ENCODE peak calls at places on chromosomes 13 and 19, in ten cellular contexts. One of them, this sample, is unnamed.

GRCh38 chr19:53466726-53467125 is 807 bp upstream of the ZNF813 start:
- DNase-seq in AG09319: no peak
- DNase-seq in COR-L47: no peak
- DNase-seq in anterior cingulate cortex: no peak
- DNase-seq in activated naive CD8-positive, alpha-beta T cell treated with anti-CD3 and anti-CD28 coated beads for 36 hours: no peak
- DNase-seq in cardiac muscle cell: no peak
- DNase-seq in uterus: no peak
- DNase-seq in heart right ventricle: no peak
- DNase-seq in RCC 7860: no peak
- DNase-seq in stimulated activated CD8-positive, alpha-beta memory T cell treated with anti-CD3 and anti-CD28 coated beads, Interleukin-2, amount 100 ng/mL, for 1 hour: no peak
- DNase-seq in this sample: no peak

GRCh38 chr13:84927442-84928169 is 871.6 kb downstream of the SLITRK6 start:
- DNase-seq in anterior cingulate cortex: no peak
- DNase-seq in AG09319: no peak
- DNase-seq in heart right ventricle: no peak
- DNase-seq in cardiac muscle cell: no peak
- DNase-seq in uterus: no peak
- DNase-seq in RCC 7860: no peak
- DNase-seq in stimulated activated CD8-positive, alpha-beta memory T cell treated with anti-CD3 and anti-CD28 coated beads, Interleukin-2, amount 100 ng/mL, for 1 hour: no peak
- DNase-seq in COR-L47: no peak
- DNase-seq in activated naive CD8-positive, alpha-beta T cell treated with anti-CD3 and anti-CD28 coated beads for 36 hours: no peak
- DNase-seq in this sample: no peak

GRCh38 chr19:42199440-42200115 is 17.9 kb downstream of the DEDD2 start:
- DNase-seq in anterior cingulate cortex: no peak
- DNase-seq in cardiac muscle cell: no peak
- DNase-seq in AG09319: no peak
- DNase-seq in uterus: no peak
- DNase-seq in stimulated activated CD8-positive, alpha-beta memory T cell treated with anti-CD3 and anti-CD28 coated beads, Interleukin-2, amount 100 ng/mL, for 1 hour: peak
- DNase-seq in COR-L47: no peak
- DNase-seq in heart right ventricle: peak
- DNase-seq in activated naive CD8-positive, alpha-beta T cell treated with anti-CD3 and anti-CD28 coated beads for 36 hours: peak
- DNase-seq in RCC 7860: no peak
- DNase-seq in this sample: peak

GRCh38 chr13:113622791-113623490 is 35.1 kb downstream of the ATP4B start:
- DNase-seq in activated naive CD8-positive, alpha-beta T cell treated with anti-CD3 and anti-CD28 coated beads for 36 hours: no peak
- DNase-seq in RCC 7860: no peak
- DNase-seq in AG09319: no peak
- DNase-seq in cardiac muscle cell: no peak
- DNase-seq in COR-L47: no peak
- DNase-seq in anterior cingulate cortex: no peak
- DNase-seq in stimulated activated CD8-positive, alpha-beta memory T cell treated with anti-CD3 and anti-CD28 coated beads, Interleukin-2, amount 100 ng/mL, for 1 hour: no peak
- DNase-seq in uterus: no peak
- DNase-seq in heart right ventricle: no peak
- DNase-seq in this sample: no peak

GRCh38 chr19:10921199-10921879 is 7.1 kb downstream of the YIPF2 start:
- DNase-seq in heart right ventricle: no peak
- DNase-seq in anterior cingulate cortex: peak
- DNase-seq in COR-L47: no peak
- DNase-seq in uterus: no peak
- DNase-seq in RCC 7860: no peak
- DNase-seq in cardiac muscle cell: no peak
- DNase-seq in stimulated activated CD8-positive, alpha-beta memory T cell treated with anti-CD3 and anti-CD28 coated beads, Interleukin-2, amount 100 ng/mL, for 1 hour: no peak
- DNase-seq in AG09319: no peak
- DNase-seq in activated naive CD8-positive, alpha-beta T cell treated with anti-CD3 and anti-CD28 coated beads for 36 hours: no peak
- DNase-seq in this sample: no peak

GRCh38 chr13:75417006-75417384 is 65.0 kb downstream of the TBC1D4 start:
- DNase-seq in activated naive CD8-positive, alpha-beta T cell treated with anti-CD3 and anti-CD28 coated beads for 36 hours: no peak
- DNase-seq in uterus: no peak
- DNase-seq in AG09319: no peak
- DNase-seq in cardiac muscle cell: no peak
- DNase-seq in heart right ventricle: no peak
- DNase-seq in anterior cingulate cortex: no peak
- DNase-seq in stimulated activated CD8-positive, alpha-beta memory T cell treated with anti-CD3 and anti-CD28 coated beads, Interleukin-2, amount 100 ng/mL, for 1 hour: no peak
- DNase-seq in COR-L47: no peak
- DNase-seq in RCC 7860: no peak
- DNase-seq in this sample: no peak

GRCh38 chr19:47490847-47491246 is 6.8 kb upstream of the KPTN start:
- DNase-seq in activated naive CD8-positive, alpha-beta T cell treated with anti-CD3 and anti-CD28 coated beads for 36 hours: no peak
- DNase-seq in heart right ventricle: no peak
- DNase-seq in AG09319: no peak
- DNase-seq in RCC 7860: no peak
- DNase-seq in anterior cingulate cortex: no peak
- DNase-seq in cardiac muscle cell: no peak
- DNase-seq in stimulated activated CD8-positive, alpha-beta memory T cell treated with anti-CD3 and anti-CD28 coated beads, Interleukin-2, amount 100 ng/mL, for 1 hour: no peak
- DNase-seq in uterus: no peak
- DNase-seq in COR-L47: no peak
- DNase-seq in this sample: no peak

GRCh38 chr13:112545866-112546265 is 42.1 kb downstream of the TUBGCP3 start:
- DNase-seq in COR-L47: no peak
- DNase-seq in AG09319: peak
- DNase-seq in activated naive CD8-positive, alpha-beta T cell treated with anti-CD3 and anti-CD28 coated beads for 36 hours: no peak
- DNase-seq in RCC 7860: no peak
- DNase-seq in cardiac muscle cell: no peak
- DNase-seq in heart right ventricle: no peak
- DNase-seq in uterus: no peak
- DNase-seq in anterior cingulate cortex: no peak
- DNase-seq in stimulated activated CD8-positive, alpha-beta memory T cell treated with anti-CD3 and anti-CD28 coated beads, Interleukin-2, amount 100 ng/mL, for 1 hour: no peak
- DNase-seq in this sample: no peak

GRCh38 chr19:18437481-18438330 is at the start of gene ISYNA1:
- DNase-seq in cardiac muscle cell: peak
- DNase-seq in RCC 7860: no peak
- DNase-seq in COR-L47: peak
- DNase-seq in AG09319: no peak
- DNase-seq in heart right ventricle: peak
- DNase-seq in stimulated activated CD8-positive, alpha-beta memory T cell treated with anti-CD3 and anti-CD28 coated beads, Interleukin-2, amount 100 ng/mL, for 1 hour: no peak
- DNase-seq in activated naive CD8-positive, alpha-beta T cell treated with anti-CD3 and anti-CD28 coated beads for 36 hours: peak
- DNase-seq in uterus: peak
- DNase-seq in anterior cingulate cortex: no peak
- DNase-seq in this sample: peak

GRCh38 chr13:20425819-20426219 is 99.8 kb downstream of the CRYL1 start:
- DNase-seq in RCC 7860: peak
- DNase-seq in stimulated activated CD8-positive, alpha-beta memory T cell treated with anti-CD3 and anti-CD28 coated beads, Interleukin-2, amount 100 ng/mL, for 1 hour: no peak
- DNase-seq in activated naive CD8-positive, alpha-beta T cell treated with anti-CD3 and anti-CD28 coated beads for 36 hours: no peak
- DNase-seq in COR-L47: no peak
- DNase-seq in anterior cingulate cortex: no peak
- DNase-seq in uterus: no peak
- DNase-seq in cardiac muscle cell: no peak
- DNase-seq in AG09319: no peak
- DNase-seq in heart right ventricle: no peak
- DNase-seq in this sample: no peak

GRCh38 chr13:45510671-45511070 is 45.9 kb downstream of the COG3 start:
- DNase-seq in heart right ventricle: no peak
- DNase-seq in stimulated activated CD8-positive, alpha-beta memory T cell treated with anti-CD3 and anti-CD28 coated beads, Interleukin-2, amount 100 ng/mL, for 1 hour: no peak
- DNase-seq in AG09319: no peak
- DNase-seq in activated naive CD8-positive, alpha-beta T cell treated with anti-CD3 and anti-CD28 coated beads for 36 hours: no peak
- DNase-seq in uterus: no peak
- DNase-seq in anterior cingulate cortex: no peak
- DNase-seq in cardiac muscle cell: no peak
- DNase-seq in COR-L47: no peak
- DNase-seq in RCC 7860: no peak
- DNase-seq in this sample: no peak

GRCh38 chr19:28582807-28583206 is 630.1 kb downstream of the UQCRFS1 start:
- DNase-seq in cardiac muscle cell: no peak
- DNase-seq in uterus: no peak
- DNase-seq in activated naive CD8-positive, alpha-beta T cell treated with anti-CD3 and anti-CD28 coated beads for 36 hours: no peak
- DNase-seq in anterior cingulate cortex: no peak
- DNase-seq in COR-L47: no peak
- DNase-seq in stimulated activated CD8-positive, alpha-beta memory T cell treated with anti-CD3 and anti-CD28 coated beads, Interleukin-2, amount 100 ng/mL, for 1 hour: no peak
- DNase-seq in heart right ventricle: no peak
- DNase-seq in AG09319: no peak
- DNase-seq in RCC 7860: no peak
- DNase-seq in this sample: no peak

GRCh38 chr13:101554420-101555125 is 102.1 kb downstream of the ITGBL1 start:
- DNase-seq in uterus: no peak
- DNase-seq in activated naive CD8-positive, alpha-beta T cell treated with anti-CD3 and anti-CD28 coated beads for 36 hours: no peak
- DNase-seq in AG09319: no peak
- DNase-seq in RCC 7860: no peak
- DNase-seq in cardiac muscle cell: no peak
- DNase-seq in stimulated activated CD8-positive, alpha-beta memory T cell treated with anti-CD3 and anti-CD28 coated beads, Interleukin-2, amount 100 ng/mL, for 1 hour: no peak
- DNase-seq in COR-L47: no peak
- DNase-seq in anterior cingulate cortex: no peak
- DNase-seq in heart right ventricle: no peak
- DNase-seq in this sample: no peak

GRCh38 chr13:27038323-27038722 is 133.3 kb downstream of the USP12 start:
- DNase-seq in heart right ventricle: no peak
- DNase-seq in cardiac muscle cell: no peak
- DNase-seq in COR-L47: no peak
- DNase-seq in stimulated activated CD8-positive, alpha-beta memory T cell treated with anti-CD3 and anti-CD28 coated beads, Interleukin-2, amount 100 ng/mL, for 1 hour: no peak
- DNase-seq in RCC 7860: peak
- DNase-seq in uterus: no peak
- DNase-seq in activated naive CD8-positive, alpha-beta T cell treated with anti-CD3 and anti-CD28 coated beads for 36 hours: no peak
- DNase-seq in AG09319: no peak
- DNase-seq in anterior cingulate cortex: no peak
- DNase-seq in this sample: no peak

GRCh38 chr19:29988351-29988750 is 46.3 kb downstream of the URI1 start:
- DNase-seq in cardiac muscle cell: no peak
- DNase-seq in RCC 7860: no peak
- DNase-seq in anterior cingulate cortex: no peak
- DNase-seq in stimulated activated CD8-positive, alpha-beta memory T cell treated with anti-CD3 and anti-CD28 coated beads, Interleukin-2, amount 100 ng/mL, for 1 hour: no peak
- DNase-seq in heart right ventricle: no peak
- DNase-seq in uterus: no peak
- DNase-seq in COR-L47: no peak
- DNase-seq in AG09319: no peak
- DNase-seq in activated naive CD8-positive, alpha-beta T cell treated with anti-CD3 and anti-CD28 coated beads for 36 hours: no peak
- DNase-seq in this sample: no peak

GRCh38 chr13:28493740-28494536 is 990 bp downstream of the FLT1 start:
- DNase-seq in heart right ventricle: peak
- DNase-seq in stimulated activated CD8-positive, alpha-beta memory T cell treated with anti-CD3 and anti-CD28 coated beads, Interleukin-2, amount 100 ng/mL, for 1 hour: no peak
- DNase-seq in AG09319: no peak
- DNase-seq in RCC 7860: no peak
- DNase-seq in activated naive CD8-positive, alpha-beta T cell treated with anti-CD3 and anti-CD28 coated beads for 36 hours: peak
- DNase-seq in cardiac muscle cell: peak
- DNase-seq in COR-L47: no peak
- DNase-seq in anterior cingulate cortex: no peak
- DNase-seq in uterus: no peak
- DNase-seq in this sample: no peak

GRCh38 chr19:21559444-21559843 is 54.0 kb downstream of the ZNF429 start:
- DNase-seq in uterus: no peak
- DNase-seq in RCC 7860: no peak
- DNase-seq in COR-L47: no peak
- DNase-seq in stimulated activated CD8-positive, alpha-beta memory T cell treated with anti-CD3 and anti-CD28 coated beads, Interleukin-2, amount 100 ng/mL, for 1 hour: no peak
- DNase-seq in anterior cingulate cortex: no peak
- DNase-seq in cardiac muscle cell: no peak
- DNase-seq in activated naive CD8-positive, alpha-beta T cell treated with anti-CD3 and anti-CD28 coated beads for 36 hours: no peak
- DNase-seq in AG09319: no peak
- DNase-seq in heart right ventricle: no peak
- DNase-seq in this sample: no peak

GRCh38 chr13:100497394-100497793 is 91.2 kb downstream of the GGACT start:
- DNase-seq in stimulated activated CD8-positive, alpha-beta memory T cell treated with anti-CD3 and anti-CD28 coated beads, Interleukin-2, amount 100 ng/mL, for 1 hour: no peak
- DNase-seq in activated naive CD8-positive, alpha-beta T cell treated with anti-CD3 and anti-CD28 coated beads for 36 hours: no peak
- DNase-seq in anterior cingulate cortex: no peak
- DNase-seq in uterus: no peak
- DNase-seq in cardiac muscle cell: no peak
- DNase-seq in AG09319: no peak
- DNase-seq in COR-L47: no peak
- DNase-seq in heart right ventricle: no peak
- DNase-seq in RCC 7860: peak
- DNase-seq in this sample: no peak

GRCh38 chr19:31419871-31420430 is 70.7 kb upstream of the TSHZ3 start:
- DNase-seq in cardiac muscle cell: no peak
- DNase-seq in COR-L47: no peak
- DNase-seq in anterior cingulate cortex: no peak
- DNase-seq in stimulated activated CD8-positive, alpha-beta memory T cell treated with anti-CD3 and anti-CD28 coated beads, Interleukin-2, amount 100 ng/mL, for 1 hour: no peak
- DNase-seq in activated naive CD8-positive, alpha-beta T cell treated with anti-CD3 and anti-CD28 coated beads for 36 hours: no peak
- DNase-seq in AG09319: no peak
- DNase-seq in heart right ventricle: no peak
- DNase-seq in uterus: no peak
- DNase-seq in RCC 7860: no peak
- DNase-seq in this sample: no peak

GRCh38 chr13:41402695-41403511 is 54.4 kb upstream of the RGCC start:
- DNase-seq in stimulated activated CD8-positive, alpha-beta memory T cell treated with anti-CD3 and anti-CD28 coated beads, Interleukin-2, amount 100 ng/mL, for 1 hour: no peak
- DNase-seq in COR-L47: no peak
- DNase-seq in activated naive CD8-positive, alpha-beta T cell treated with anti-CD3 and anti-CD28 coated beads for 36 hours: no peak
- DNase-seq in uterus: no peak
- DNase-seq in anterior cingulate cortex: no peak
- DNase-seq in AG09319: no peak
- DNase-seq in RCC 7860: no peak
- DNase-seq in heart right ventricle: no peak
- DNase-seq in cardiac muscle cell: peak
- DNase-seq in this sample: no peak

GRCh38 chr13:113461022-113461751 is 7.9 kb upstream of the ADPRHL1 start:
- DNase-seq in COR-L47: no peak
- DNase-seq in stimulated activated CD8-positive, alpha-beta memory T cell treated with anti-CD3 and anti-CD28 coated beads, Interleukin-2, amount 100 ng/mL, for 1 hour: no peak
- DNase-seq in uterus: no peak
- DNase-seq in AG09319: no peak
- DNase-seq in RCC 7860: no peak
- DNase-seq in activated naive CD8-positive, alpha-beta T cell treated with anti-CD3 and anti-CD28 coated beads for 36 hours: no peak
- DNase-seq in cardiac muscle cell: no peak
- DNase-seq in heart right ventricle: no peak
- DNase-seq in anterior cingulate cortex: no peak
- DNase-seq in this sample: no peak

GRCh38 chr13:51832471-51833152 is 12.4 kb downstream of the TMEM272 start:
- DNase-seq in stimulated activated CD8-positive, alpha-beta memory T cell treated with anti-CD3 and anti-CD28 coated beads, Interleukin-2, amount 100 ng/mL, for 1 hour: peak
- DNase-seq in AG09319: no peak
- DNase-seq in uterus: no peak
- DNase-seq in COR-L47: no peak
- DNase-seq in cardiac muscle cell: peak
- DNase-seq in activated naive CD8-positive, alpha-beta T cell treated with anti-CD3 and anti-CD28 coated beads for 36 hours: no peak
- DNase-seq in RCC 7860: no peak
- DNase-seq in heart right ventricle: peak
- DNase-seq in anterior cingulate cortex: peak
- DNase-seq in this sample: no peak

GRCh38 chr13:31060655-31061054 is 101.0 kb downstream of the HSPH1 start:
- DNase-seq in AG09319: no peak
- DNase-seq in uterus: no peak
- DNase-seq in cardiac muscle cell: no peak
- DNase-seq in heart right ventricle: no peak
- DNase-seq in COR-L47: no peak
- DNase-seq in anterior cingulate cortex: no peak
- DNase-seq in RCC 7860: no peak
- DNase-seq in activated naive CD8-positive, alpha-beta T cell treated with anti-CD3 and anti-CD28 coated beads for 36 hours: no peak
- DNase-seq in stimulated activated CD8-positive, alpha-beta memory T cell treated with anti-CD3 and anti-CD28 coated beads, Interleukin-2, amount 100 ng/mL, for 1 hour: no peak
- DNase-seq in this sample: no peak

GRCh38 chr13:106484084-106484754 is 51.2 kb downstream of the EFNB2 start:
- DNase-seq in cardiac muscle cell: no peak
- DNase-seq in COR-L47: no peak
- DNase-seq in heart right ventricle: no peak
- DNase-seq in stimulated activated CD8-positive, alpha-beta memory T cell treated with anti-CD3 and anti-CD28 coated beads, Interleukin-2, amount 100 ng/mL, for 1 hour: no peak
- DNase-seq in RCC 7860: no peak
- DNase-seq in AG09319: no peak
- DNase-seq in activated naive CD8-positive, alpha-beta T cell treated with anti-CD3 and anti-CD28 coated beads for 36 hours: no peak
- DNase-seq in anterior cingulate cortex: no peak
- DNase-seq in uterus: no peak
- DNase-seq in this sample: no peak

GRCh38 chr13:104855581-104855980 is 1679.9 kb downstream of the EFNB2 start:
- DNase-seq in stimulated activated CD8-positive, alpha-beta memory T cell treated with anti-CD3 and anti-CD28 coated beads, Interleukin-2, amount 100 ng/mL, for 1 hour: no peak
- DNase-seq in activated naive CD8-positive, alpha-beta T cell treated with anti-CD3 and anti-CD28 coated beads for 36 hours: no peak
- DNase-seq in uterus: no peak
- DNase-seq in RCC 7860: no peak
- DNase-seq in COR-L47: no peak
- DNase-seq in AG09319: no peak
- DNase-seq in anterior cingulate cortex: no peak
- DNase-seq in heart right ventricle: no peak
- DNase-seq in cardiac muscle cell: no peak
- DNase-seq in this sample: no peak

GRCh38 chr13:27926644-27927434 is 7.0 kb downstream of the PDX1 start:
- DNase-seq in AG09319: no peak
- DNase-seq in activated naive CD8-positive, alpha-beta T cell treated with anti-CD3 and anti-CD28 coated beads for 36 hours: peak
- DNase-seq in heart right ventricle: no peak
- DNase-seq in uterus: no peak
- DNase-seq in cardiac muscle cell: no peak
- DNase-seq in COR-L47: no peak
- DNase-seq in stimulated activated CD8-positive, alpha-beta memory T cell treated with anti-CD3 and anti-CD28 coated beads, Interleukin-2, amount 100 ng/mL, for 1 hour: no peak
- DNase-seq in RCC 7860: no peak
- DNase-seq in anterior cingulate cortex: no peak
- DNase-seq in this sample: no peak

GRCh38 chr13:39612023-39612637 is 9.1 kb upstream of the LHFPL6 start:
- DNase-seq in COR-L47: peak
- DNase-seq in heart right ventricle: peak
- DNase-seq in activated naive CD8-positive, alpha-beta T cell treated with anti-CD3 and anti-CD28 coated beads for 36 hours: peak
- DNase-seq in cardiac muscle cell: peak
- DNase-seq in RCC 7860: peak
- DNase-seq in anterior cingulate cortex: peak
- DNase-seq in AG09319: no peak
- DNase-seq in uterus: peak
- DNase-seq in stimulated activated CD8-positive, alpha-beta memory T cell treated with anti-CD3 and anti-CD28 coated beads, Interleukin-2, amount 100 ng/mL, for 1 hour: peak
- DNase-seq in this sample: peak

GRCh38 chr13:41562083-41562482 is 104.7 kb downstream of the RGCC start:
- DNase-seq in activated naive CD8-positive, alpha-beta T cell treated with anti-CD3 and anti-CD28 coated beads for 36 hours: no peak
- DNase-seq in anterior cingulate cortex: peak
- DNase-seq in COR-L47: no peak
- DNase-seq in uterus: peak
- DNase-seq in cardiac muscle cell: no peak
- DNase-seq in stimulated activated CD8-positive, alpha-beta memory T cell treated with anti-CD3 and anti-CD28 coated beads, Interleukin-2, amount 100 ng/mL, for 1 hour: no peak
- DNase-seq in AG09319: peak
- DNase-seq in heart right ventricle: peak
- DNase-seq in RCC 7860: peak
- DNase-seq in this sample: no peak

This sample was measured in NCI-H2171.